ENCODE peak calls at places on chromosomes 6 and 20, in four cellular contexts. T is GM23248, Q is neural progenitor cell, K is uterus. L is an unnamed sample.

GRCh38 chr6:111379302-111379701 is 103.7 kb downstream of the REV3L start:
- DNase-seq in K (no peak), T (no peak), Q (no peak), L (no peak)

GRCh38 chr6:168823397-168824020 is 382.5 kb downstream of the SMOC2 start:
- DNase-seq in K (no peak), T (no peak), Q (peak; percentile 71), L (no peak)

GRCh38 chr6:37051138-37052026 is 45.9 kb downstream of the FGD2 start:
- DNase-seq in K (peak; percentile 89), Q (peak; percentile 92), T (peak; percentile 87), L (peak; percentile 87)

GRCh38 chr20:25452333-25452732 is 44.9 kb downstream of the GINS1 start:
- DNase-seq in Q (no peak), K (no peak), T (no peak), L (no peak)

GRCh38 chr6:3152689-3153088 is 4.7 kb downstream of the TUBB2A start:
- DNase-seq in T (no peak), Q (no peak), K (no peak), L (no peak)

GRCh38 chr20:15976047-15976731 is 597.1 kb downstream of the KIF16B start:
- DNase-seq in T (no peak), K (no peak), Q (peak; percentile 89), L (no peak)

GRCh38 chr20:19264191-19264590 is 51.7 kb downstream of the SLC24A3 start:
- DNase-seq in K (no peak), Q (no peak), T (no peak), L (no peak)

GRCh38 chr20:45935416-45936046 is 1.0 kb downstream of the PCIF1 start:
- DNase-seq in K (no peak), Q (no peak), T (peak; percentile 76), L (no peak)

GRCh38 chr6:142474446-142475289 is 172.9 kb downstream of the ADGRG6 start:
- DNase-seq in Q (peak; percentile 81), T (peak; percentile 65), K (no peak), L (no peak)

GRCh38 chr6:36505744-36506534 is 41.3 kb downstream of the STK38 start:
- DNase-seq in K (no peak), Q (no peak), T (no peak), L (no peak)

GRCh38 chr20:25686081-25687077 is 10.3 kb downstream of the ZNF337 start:
- DNase-seq in Q (no peak), K (no peak), T (no peak), L (no peak)

GRCh38 chr6:57210060-57210459 is 12.0 kb downstream of the RAB23 start:
- DNase-seq in Q (no peak), K (no peak), T (no peak), L (no peak)

GRCh38 chr6:81086931-81087330 is 665.5 kb downstream of the TENT5A start:
- DNase-seq in K (no peak), Q (no peak), T (no peak), L (no peak)

GRCh38 chr6:124282541-124282940 is 478.9 kb downstream of the NKAIN2 start:
- DNase-seq in T (no peak), Q (no peak), K (no peak), L (no peak)

GRCh38 chr20:15992564-15992963 is 580.7 kb downstream of the KIF16B start:
- DNase-seq in T (no peak), K (no peak), Q (no peak), L (no peak)

GRCh38 chr6:35105078-35105477 is 36.1 kb downstream of the TCP11 start:
- DNase-seq in Q (no peak), K (no peak), T (no peak), L (no peak)

GRCh38 chr20:43665466-43666176 is 1.3 kb upstream of the MYBL2 start:
- DNase-seq in T (no peak), K (no peak), Q (no peak), L (no peak)

GRCh38 chr20:38092260-38092857 is 58.8 kb downstream of the RPRD1B start:
- DNase-seq in K (no peak), T (no peak), Q (no peak), L (no peak)

GRCh38 chr6:168042426-168043192 is 36.4 kb downstream of the FRMD1 start:
- DNase-seq in K (no peak), Q (no peak), T (no peak), L (no peak)

GRCh38 chr6:170083236-170084051 is 207.4 kb downstream of the DLL1 start:
- DNase-seq in Q (no peak), K (no peak), T (no peak), L (no peak)

GRCh38 chr6:32095338-32096086 is 13.6 kb downstream of the TNXB start:
- DNase-seq in T (no peak), K (no peak), Q (no peak), L (no peak)

GRCh38 chr6:33007831-33008395 is 1.5 kb downstream of the HLA-DOA start:
- DNase-seq in K (no peak), T (no peak), Q (no peak), L (no peak)

GRCh38 chr20:47338131-47338628 is 18.3 kb downstream of the ZMYND8 start:
- DNase-seq in K (no peak), Q (no peak), T (no peak), L (no peak)

GRCh38 chr6:106279179-106279578 is 46.4 kb downstream of the ATG5 start:
- DNase-seq in K (no peak), Q (no peak), T (peak; percentile 25), L (no peak)

GRCh38 chr6:107064579-107065065 is 36.6 kb downstream of the MTRES1 start:
- DNase-seq in K (no peak), Q (no peak), T (peak; percentile 49), L (no peak)

GRCh38 chr6:47195251-47195650 is 114.5 kb downstream of the TNFRSF21 start:
- DNase-seq in K (no peak), Q (no peak), T (no peak), L (no peak)

GRCh38 chr6:109772961-109773431 is 81.9 kb downstream of the FIG4 start:
- DNase-seq in Q (no peak), K (no peak), T (peak; percentile 30), L (no peak)
- H3K27ac ChIP-seq in Q (no peak overlapping the region), K (no peak overlapping the region), T (peak overlapping the region; percentile 24), L (no peak overlapping the region)

GRCh38 chr6:113719056-113719455 is 138.1 kb upstream of the MARCKS start:
- DNase-seq in Q (no peak), K (no peak), T (peak; percentile 37), L (no peak)
- H3K27ac ChIP-seq in Q (no peak overlapping the region), K (no peak overlapping the region), T (no peak overlapping the region), L (no peak overlapping the region)

GRCh38 chr20:53678990-53679596 is 85.5 kb upstream of the ZNF217 start:
- DNase-seq in Q (no peak), K (no peak), T (no peak), L (no peak)

GRCh38 chr20:53677447-53678314 is 84.0 kb upstream of the ZNF217 start:
- DNase-seq in T (peak; percentile 24), K (peak; percentile 22), Q (peak; percentile 39), L (peak; percentile 12)

GRCh38 chr20:53679597-53680309 is 86.1 kb upstream of the ZNF217 start:
- DNase-seq in T (no peak), Q (peak; percentile 34), K (no peak), L (no peak)

GRCh38 chr20:53676987-53677386 is 83.3 kb upstream of the ZNF217 start:
- DNase-seq in K (no peak), T (no peak), Q (no peak), L (no peak)

DNA sequence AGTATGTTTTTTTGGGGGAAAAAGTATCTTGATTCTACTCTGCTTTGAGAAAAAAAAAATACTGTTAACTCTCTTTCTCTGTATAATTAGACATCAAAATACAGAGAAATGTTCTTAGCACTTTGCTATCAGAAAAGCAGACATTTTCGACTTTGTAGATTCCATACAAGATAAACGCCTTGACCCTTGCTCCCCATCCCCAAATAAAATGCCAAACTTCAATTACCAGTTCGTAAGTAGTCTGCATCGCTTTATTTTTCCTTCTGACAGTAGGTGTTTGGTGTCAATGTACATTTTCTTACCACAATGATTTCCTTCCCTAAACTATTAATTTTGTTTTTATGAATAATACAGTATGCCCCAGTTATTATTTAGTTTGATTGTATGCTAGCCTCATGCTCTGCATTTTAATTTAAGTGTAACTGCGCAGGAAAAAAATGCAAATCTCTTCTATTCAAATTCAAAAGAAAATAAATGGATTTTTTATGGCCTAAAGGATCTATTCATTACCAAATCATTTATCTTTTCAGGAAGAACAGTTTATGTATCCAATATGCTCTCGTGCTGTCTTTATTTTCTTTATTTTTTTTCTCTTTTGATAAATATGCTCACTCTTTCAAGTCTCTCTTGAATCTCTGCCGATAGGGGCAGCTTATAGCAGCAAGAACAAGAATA is 84.8 kb upstream of the ZNF217 start:
- DNase-seq in Q (no peak), T (no peak), K (no peak), L (no peak)
- H3K27ac ChIP-seq in Q (no peak overlapping the region), T (no peak overlapping the region), K (peak overlapping the region; percentile 2), L (peak overlapping the region; percentile 24)

DNA sequence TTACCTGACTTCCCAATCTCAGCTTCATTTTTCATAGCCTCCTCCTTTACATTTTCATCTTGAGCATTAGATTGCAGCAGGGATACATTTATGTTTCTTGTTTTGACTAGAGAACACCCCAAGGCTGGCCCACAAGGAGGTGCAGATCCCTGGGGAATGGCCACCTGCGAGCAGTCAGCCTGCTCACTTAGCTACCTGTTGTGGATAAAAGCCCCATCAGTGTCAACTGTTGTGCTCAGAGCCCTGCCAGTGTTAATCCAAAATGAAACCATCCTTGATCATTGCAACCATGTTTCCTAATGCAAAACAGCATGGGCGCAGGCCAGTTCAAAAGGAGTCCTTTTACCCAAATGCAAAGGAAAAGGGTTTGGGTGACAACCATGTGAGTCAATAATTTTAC is 50.8 kb downstream of the CNR1 start:
- DNase-seq in T (no peak), K (no peak), Q (no peak), L (no peak)
- H3K27ac ChIP-seq in T (no peak overlapping the region), K (no peak overlapping the region), Q (no peak overlapping the region), L (no peak overlapping the region)

DNA sequence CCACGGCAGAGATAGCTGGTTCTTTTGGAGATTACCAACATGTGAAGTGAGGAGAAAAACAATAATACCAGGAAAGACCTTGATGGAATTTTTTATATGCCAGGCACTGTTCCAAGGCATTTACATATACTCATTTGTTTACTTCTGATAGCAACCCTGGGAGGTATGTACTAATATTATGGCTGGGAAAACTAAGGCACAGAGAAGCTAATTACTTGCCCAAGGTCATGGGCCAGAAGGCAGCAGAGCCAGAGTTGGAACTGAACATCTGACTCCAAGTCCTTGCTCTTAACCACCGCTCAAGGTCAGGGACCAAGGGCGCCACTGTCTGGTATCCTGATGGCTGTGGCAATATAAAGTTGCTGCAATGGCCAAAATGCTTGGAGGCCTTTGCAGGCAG is 97.0 kb upstream of the KCNG1 start:
- DNase-seq in K (no peak), T (no peak), Q (no peak), L (no peak)
- H3K27ac ChIP-seq in K (no peak overlapping the region), T (no peak overlapping the region), Q (no peak overlapping the region), L (no peak overlapping the region)